ENCODE peak calls at places on chromosomes 3 and 15, in seven cellular contexts. Z, H, J, K, S, B and M are unnamed samples.

GRCh38 chr3:129379582-129380358 is 48.7 kb downstream of the EFCAB12 start:
- DNase-seq in Z (no peak), H (no peak), J (no peak), K (no peak), S (peak; percentile 11), B (no peak), M (no peak)

GRCh38 chr3:185781759-185782158 is 43.1 kb downstream of the IGF2BP2 start:
- DNase-seq in Z (no peak), H (peak; percentile 55), J (no peak), K (peak; percentile 71), S (no peak), B (no peak), M (peak; percentile 80)

GRCh38 chr15:36831125-36831914 is 251.9 kb downstream of the CDIN1 start:
- DNase-seq in Z (peak; percentile 53), H (peak; percentile 60), J (no peak), K (peak; percentile 97), S (no peak), B (no peak), M (peak; percentile 89)

GRCh38 chr3:20186600-20187004 is 596 bp upstream of the SGO1 start:
- DNase-seq in Z (no peak), H (no peak), J (peak; percentile 7), K (no peak), S (no peak), B (no peak), M (peak; percentile 30)

GRCh38 chr3:16516695-16517481 is 3.4 kb upstream of the RFTN1 start:
- DNase-seq in Z (no peak), H (peak; percentile 37), J (peak; percentile 38), K (peak; percentile 58), S (no peak), B (no peak), M (peak; percentile 70)

GRCh38 chr15:91113036-91113435 is 13.0 kb downstream of the SV2B start:
- DNase-seq in Z (no peak), H (no peak), J (no peak), K (no peak), S (no peak), B (no peak), M (no peak)

GRCh38 chr3:54599741-54600140 is 328.1 kb downstream of the LRTM1 start:
- DNase-seq in Z (no peak), H (no peak), J (no peak), K (no peak), S (no peak), B (no peak), M (no peak)

GRCh38 chr3:69283496-69283895 is 102.4 kb downstream of the FRMD4B start:
- DNase-seq in Z (no peak), H (no peak), J (no peak), K (no peak), S (no peak), B (no peak), M (peak; percentile 10)

GRCh38 chr3:165078293-165078692 is at the start of gene SI:
- DNase-seq in Z (no peak), H (no peak), J (no peak), K (no peak), S (no peak), B (no peak), M (no peak)

GRCh38 chr3:179404307-179404706 is 47.0 kb downstream of the GNB4 start:
- DNase-seq in Z (no peak), H (no peak), J (no peak), K (no peak), S (no peak), B (no peak), M (no peak)

GRCh38 chr3:114104414-114104813 is 47.9 kb downstream of the QTRT2 start:
- DNase-seq in Z (no peak), H (peak; percentile 62), J (no peak), K (peak; percentile 66), S (no peak), B (no peak), M (no peak)

GRCh38 chr3:66473637-66474036 is 27.2 kb downstream of the LRIG1 start:
- DNase-seq in Z (no peak), H (no peak), J (no peak), K (peak; percentile 88), S (no peak), B (no peak), M (peak; percentile 36)

GRCh38 chr15:26630857-26631256 is 142.0 kb downstream of the GABRB3 start:
- DNase-seq in Z (no peak), H (no peak), J (no peak), K (peak; percentile 4), S (no peak), B (no peak), M (no peak)

GRCh38 chr3:13525827-13526625 is 22.9 kb upstream of the FBLN2 start:
- DNase-seq in Z (no peak), H (peak; percentile 59), J (no peak), K (no peak), S (no peak), B (no peak), M (peak; percentile 71)

GRCh38 chr15:101189341-101189679 is 62.5 kb downstream of the CHSY1 start:
- DNase-seq in Z (no peak), H (no peak), J (no peak), K (no peak), S (no peak), B (no peak), M (no peak)

GRCh38 chr15:100981086-100981485 is 61.9 kb downstream of the LRRK1 start:
- DNase-seq in Z (no peak), H (no peak), J (no peak), K (no peak), S (no peak), B (no peak), M (no peak)

GRCh38 chr15:35753486-35753885 is 207.5 kb upstream of the DPH6 start:
- DNase-seq in Z (no peak), H (peak; percentile 13), J (no peak), K (peak; percentile 43), S (no peak), B (no peak), M (peak; percentile 93)

GRCh38 chr3:14791343-14791945 is 27.3 kb upstream of the FGD5 start:
- DNase-seq in Z (no peak), H (peak; percentile 41), J (peak; percentile 76), K (peak; percentile 23), S (peak; percentile 56), B (peak; percentile 75), M (peak; percentile 38)

GRCh38 chr3:124094496-124094895 is 102.6 kb upstream of the ROPN1 start:
- DNase-seq in Z (no peak), H (no peak), J (no peak), K (no peak), S (peak; percentile 8), B (no peak), M (no peak)

GRCh38 chr15:58518626-58519025 is 86.8 kb downstream of the LIPC start:
- DNase-seq in Z (no peak), H (no peak), J (no peak), K (no peak), S (peak; percentile 11), B (no peak), M (no peak)

GRCh38 chr15:58520464-58520863 is 88.7 kb downstream of the LIPC start:
- DNase-seq in Z (no peak), H (no peak), J (no peak), K (no peak), S (peak; percentile 37), B (no peak), M (no peak)

GRCh38 chr15:58517252-58517681 is 85.5 kb downstream of the LIPC start:
- DNase-seq in Z (peak; percentile 32), H (no peak), J (no peak), K (no peak), S (peak; percentile 19), B (no peak), M (no peak)

GRCh38 chr15:58515807-58516206 is 84.0 kb downstream of the LIPC start:
- DNase-seq in Z (peak; percentile 20), H (no peak), J (no peak), K (no peak), S (no peak), B (no peak), M (no peak)

DNA sequence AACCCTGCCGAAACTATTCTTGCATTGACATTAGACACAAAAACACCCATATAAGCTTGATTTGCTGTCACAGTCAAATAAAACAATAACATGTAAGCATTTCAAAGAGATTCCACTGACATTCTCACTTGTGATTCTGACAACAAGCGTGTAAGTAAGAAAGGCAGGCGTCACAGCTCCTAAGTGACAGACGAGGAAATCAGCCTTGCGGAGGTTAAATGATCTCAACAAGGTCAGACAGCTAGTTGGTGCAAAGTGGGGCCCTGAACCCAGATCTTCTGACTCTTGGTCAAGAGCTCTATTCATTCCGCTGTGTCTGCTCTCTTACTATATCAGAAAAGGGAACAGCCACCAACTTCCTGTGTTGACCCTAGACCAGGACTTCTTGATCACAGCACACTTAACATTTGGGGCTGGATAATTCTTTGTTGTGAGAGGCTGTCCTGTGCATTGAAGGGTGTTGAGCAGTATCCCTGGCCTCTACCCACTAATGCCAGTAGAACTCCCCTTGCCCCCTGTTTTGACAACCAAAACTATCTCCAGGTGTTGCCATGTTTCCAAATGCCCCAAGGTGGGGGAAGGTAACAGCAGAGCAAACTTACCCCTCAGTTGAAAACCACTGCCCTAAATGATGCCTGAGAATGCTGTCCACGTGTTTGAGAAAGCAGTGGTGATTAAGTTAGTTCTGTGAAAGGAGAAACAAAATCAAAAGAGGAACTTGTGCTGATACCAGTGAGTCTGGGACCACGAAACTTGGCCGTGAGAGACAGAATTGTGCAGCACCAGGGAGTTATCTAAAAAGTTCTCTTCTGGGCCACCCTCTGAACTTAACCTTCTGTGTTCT is 86.1 kb downstream of the LIPC start:
- DNase-seq in Z (peak; percentile 85), H (no peak), J (no peak), K (no peak), S (peak; percentile 79), B (no peak), M (no peak)
- TF ChIP-seq CTCF in Z (no peak), H (no peak), J (no peak), K (no peak), S (no peak), B (no peak), M (no peak)

GRCh38 chr3:105518806-105519418 is 152.2 kb downstream of the ALCAM start:
- DNase-seq in Z (peak; percentile 49), H (peak; percentile 71), J (peak; percentile 19), K (peak; percentile 64), S (peak; percentile 71), B (no peak), M (peak; percentile 78)
- TF ChIP-seq CTCF in Z (peak; percentile 54), H (peak; percentile 41), J (peak; percentile 86), K (peak; percentile 92), S (no peak), B (peak; percentile 56), M (peak; percentile 62)

DNA sequence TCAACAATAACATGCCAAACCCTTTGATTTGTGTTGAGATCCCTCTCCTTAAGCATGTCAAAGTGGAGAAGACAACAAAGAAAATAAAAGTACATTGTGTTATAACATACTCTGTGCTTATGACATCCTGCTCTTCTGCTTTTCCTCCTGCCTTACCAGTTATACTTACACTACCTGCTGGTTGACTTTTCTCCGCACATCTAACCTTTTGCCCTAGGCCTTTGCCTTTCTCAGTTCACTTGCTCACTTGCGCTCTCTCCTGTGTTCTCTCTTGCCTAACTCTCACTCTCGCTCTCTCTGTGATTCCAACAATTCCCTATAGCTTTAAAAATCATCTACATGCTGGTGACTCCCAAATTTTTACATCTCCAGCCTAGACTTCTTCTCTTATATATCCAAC is 5.7 kb downstream of the DNAH12 start:
- DNase-seq in Z (no peak), H (no peak), J (no peak), K (no peak), S (no peak), B (no peak), M (no peak)
- TF ChIP-seq CTCF in Z (no peak), H (no peak), J (no peak), K (no peak), S (no peak), B (no peak), M (no peak)

DNA sequence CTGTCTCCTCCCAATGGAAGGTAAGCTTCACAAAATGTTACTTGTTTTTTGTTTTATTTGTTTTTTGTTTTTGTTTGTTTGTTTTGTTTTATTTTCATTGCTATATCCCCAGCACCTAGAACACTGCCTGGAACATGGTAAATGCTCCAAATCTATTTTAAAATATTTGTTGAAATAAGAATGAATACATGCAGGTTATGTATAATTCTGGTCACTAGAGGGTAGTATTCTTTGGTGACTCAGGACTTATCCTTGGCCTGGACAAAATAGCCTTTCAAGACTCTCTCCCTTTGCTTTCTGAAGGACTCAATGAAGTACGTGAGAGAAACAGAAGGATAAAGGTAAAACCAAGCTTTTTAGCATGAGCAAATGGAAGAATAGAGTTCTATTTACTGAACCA is 46.9 kb upstream of the PPP2R3A start:
- DNase-seq in Z (no peak), H (peak; percentile 50), J (no peak), K (peak; percentile 51), S (peak; percentile 15), B (no peak), M (peak; percentile 69)
- TF ChIP-seq CTCF in Z (peak; percentile 24), H (peak; percentile 30), J (peak; percentile 47), K (peak; percentile 83), S (peak; percentile 26), B (peak; percentile 62), M (peak; percentile 63)